ENCODE peak calls at places on chromosomes 6 and 20, in six cellular contexts. A is RPMI7951; O is lower lobe of right lung; B is amniotic epithelial cell; J is HEK293T; Z is CD4-positive, CD25-positive, alpha-beta regulatory T cell. X is an unnamed sample.

GRCh38 chr6:6583836-6584235 is 4.7 kb upstream of the LY86 start:
- DNase-seq in A (no peak), J (no peak), B (no peak), Z (no peak), O (no peak), X (no peak)

GRCh38 chr20:11907621-11908020 is 10.1 kb upstream of the BTBD3 start:
- DNase-seq in Z (no peak), A (peak; percentile 58), B (no peak), J (no peak), O (no peak), X (peak; percentile 27)

GRCh38 chr20:45179166-45179565 is 4.5 kb downstream of the PI3 start:
- DNase-seq in A (peak; percentile 26), O (no peak), B (no peak), Z (no peak), J (no peak), X (no peak)

GRCh38 chr6:113994934-113995342 is 24.0 kb upstream of the HDAC2 start:
- DNase-seq in J (peak; percentile 75), B (peak; percentile 89), O (no peak), Z (no peak), A (peak; percentile 92), X (peak; percentile 95)

GRCh38 chr6:33577106-33577535 is 3.0 kb downstream of the BAK1 start:
- DNase-seq in Z (peak; percentile 30), J (no peak), O (peak; percentile 81), A (no peak), B (no peak), X (peak; percentile 33)

GRCh38 chr20:1907586-1907985 is 12.4 kb downstream of the SIRPA start:
- DNase-seq in A (peak; percentile 75), Z (no peak), B (peak; percentile 90), O (no peak), J (no peak), X (peak; percentile 18)

GRCh38 chr6:92810913-92811312 is 608.4 kb downstream of the EPHA7 start:
- DNase-seq in B (peak; percentile 8), O (no peak), A (no peak), J (peak; percentile 60), Z (no peak), X (peak; percentile 10)

GRCh38 chr6:25883991-25884390 is 9.9 kb upstream of the SLC17A3 start:
- DNase-seq in A (peak; percentile 90), Z (no peak), O (no peak), J (no peak), B (peak; percentile 99), X (peak; percentile 61)

GRCh38 chr6:82894653-82895259 is 170.9 kb downstream of the UBE3D start:
- DNase-seq in B (no peak), Z (no peak), A (no peak), J (no peak), O (no peak), X (no peak)

GRCh38 chr6:156564807-156565149 is 212.4 kb upstream of the ARID1B start:
- DNase-seq in O (no peak), J (no peak), A (no peak), B (no peak), Z (no peak), X (no peak)

GRCh38 chr6:156992396-156992795 is 215.2 kb downstream of the ARID1B start:
- DNase-seq in A (no peak), O (no peak), B (no peak), Z (no peak), J (no peak), X (no peak)

GRCh38 chr6:116405663-116406329 is 35.0 kb downstream of the DSE start:
- DNase-seq in A (peak; percentile 79), O (no peak), B (no peak), Z (no peak), J (peak; percentile 69), X (no peak)

GRCh38 chr6:1363298-1363697 is 26.1 kb upstream of the FOXF2 start:
- DNase-seq in O (no peak), A (no peak), B (no peak), J (no peak), Z (no peak), X (no peak)

GRCh38 chr20:60056345-60057122 is 98.3 kb downstream of the CDH26 start:
- DNase-seq in J (no peak), B (no peak), Z (no peak), A (no peak), O (no peak), X (no peak)

GRCh38 chr6:128367437-128367836 is 153.0 kb downstream of the PTPRK start:
- DNase-seq in B (no peak), O (no peak), A (no peak), Z (no peak), J (no peak), X (no peak)

X was measured in A172.